ENCODE peak calls at places on chromosome 21, in eight cellular contexts. G, I, R, S, B, N, T and J are unnamed samples.

GRCh38 chr21:41640756-41641509 is 125.9 kb downstream of the RIPK4 start:
- DNase-seq in G (peak; percentile 37), I (no peak), R (peak; percentile 81), S (no peak), B (no peak), N (no peak), T (peak; percentile 81), J (no peak)

GRCh38 chr21:34705032-34705431 is 36.2 kb downstream of the CLIC6 start:
- DNase-seq in G (no peak), I (no peak), R (no peak), S (no peak), B (no peak), N (no peak), T (no peak), J (no peak)

GRCh38 chr21:39523930-39524329 is 72.2 kb downstream of the SH3BGR start:
- DNase-seq in G (no peak), I (no peak), R (no peak), S (no peak), B (no peak), N (no peak), T (no peak), J (no peak)

GRCh38 chr21:42567181-42567560 is 53.5 kb downstream of the SLC37A1 start:
- DNase-seq in G (no peak), I (no peak), R (no peak), S (no peak), B (no peak), N (no peak), T (no peak), J (no peak)

GRCh38 chr21:43190544-43191340 is 21.9 kb downstream of the CRYAA start:
- DNase-seq in G (no peak), I (no peak), R (no peak), S (no peak), B (no peak), N (no peak), T (no peak), J (peak; percentile 34)

GRCh38 chr21:44637018-44637850 is at the start of gene KRTAP10-10:
- DNase-seq in G (no peak), I (no peak), R (no peak), S (no peak), B (no peak), N (no peak), T (no peak), J (peak; percentile 54)

GRCh38 chr21:42155045-42155855 is 63.7 kb upstream of the ABCG1 start:
- DNase-seq in G (no peak), I (no peak), R (no peak), S (no peak), B (no peak), N (no peak), T (no peak), J (no peak)

GRCh38 chr21:34177919-34178567 is 104.7 kb downstream of the MRPS6 start:
- DNase-seq in G (no peak), I (no peak), R (no peak), S (no peak), B (no peak), N (no peak), T (no peak), J (no peak)

GRCh38 chr21:46005481-46005881 is 23.9 kb downstream of the COL6A1 start:
- DNase-seq in G (no peak), I (no peak), R (no peak), S (no peak), B (no peak), N (peak; percentile 8), T (no peak), J (no peak)

GRCh38 chr21:16419188-16419874 is 689.5 kb downstream of the USP25 start:
- DNase-seq in G (peak; percentile 12), I (no peak), R (peak; percentile 11), S (peak; percentile 27), B (no peak), N (no peak), T (peak; percentile 27), J (no peak)

GRCh38 chr21:34857874-34858273 is 189.1 kb downstream of the CLIC6 start:
- DNase-seq in G (no peak), I (no peak), R (no peak), S (no peak), B (no peak), N (no peak), T (no peak), J (no peak)

GRCh38 chr21:42638266-42638863 is 15.1 kb upstream of the PDE9A start:
- DNase-seq in G (no peak), I (no peak), R (no peak), S (no peak), B (no peak), N (no peak), T (no peak), J (no peak)

GRCh38 chr21:43209575-43210453 is 41.0 kb downstream of the CRYAA start:
- DNase-seq in G (no peak), I (no peak), R (no peak), S (no peak), B (no peak), N (no peak), T (peak; percentile 63), J (peak; percentile 41)

GRCh38 chr21:31612889-31613785 is 46.4 kb upstream of the SOD1 start:
- DNase-seq in G (no peak), I (no peak), R (peak; percentile 42), S (no peak), B (no peak), N (no peak), T (peak; percentile 37), J (peak; percentile 56)

GRCh38 chr21:46662765-46663500 is 27.5 kb downstream of the PRMT2 start:
- DNase-seq in G (no peak), I (no peak), R (no peak), S (no peak), B (no peak), N (no peak), T (no peak), J (no peak)

GRCh38 chr21:17512245-17513213 is at the start of gene CXADR:
- DNase-seq in G (peak; percentile 64), I (peak; percentile 70), R (no peak), S (peak; percentile 94), B (peak; percentile 70), N (peak; percentile 59), T (peak; percentile 43), J (peak; percentile 96)

GRCh38 chr21:32298148-32298559 is 501 bp upstream of the MRAP start:
- DNase-seq in G (no peak), I (no peak), R (peak; percentile 19), S (no peak), B (no peak), N (no peak), T (peak; percentile 38), J (no peak)

GRCh38 chr21:17250651-17251294 is 262.1 kb upstream of the CXADR start:
- DNase-seq in G (no peak), I (no peak), R (no peak), S (no peak), B (no peak), N (no peak), T (no peak), J (no peak)

GRCh38 chr21:29376556-29376955 is 77.8 kb downstream of the BACH1 start:
- DNase-seq in G (peak; percentile 15), I (peak; percentile 8), R (peak; percentile 29), S (peak; percentile 42), B (no peak), N (peak; percentile 14), T (peak; percentile 47), J (peak; percentile 60)

GRCh38 chr21:46431884-46432488 is 26.7 kb upstream of the DIP2A start:
- DNase-seq in G (no peak), I (no peak), R (no peak), S (no peak), B (no peak), N (no peak), T (no peak), J (no peak)

GRCh38 chr21:41478319-41479177 is 29.4 kb downstream of the TMPRSS2 start:
- DNase-seq in G (no peak), I (no peak), R (no peak), S (no peak), B (no peak), N (no peak), T (no peak), J (no peak)

GRCh38 chr21:24729568-24729967 is 877.7 kb downstream of the MRPL39 start:
- DNase-seq in G (peak; percentile 5), I (no peak), R (no peak), S (no peak), B (peak; percentile 1), N (no peak), T (no peak), J (no peak)

GRCh38 chr21:32658524-32658923 is 46.3 kb upstream of the CFAP298 start:
- DNase-seq in G (no peak), I (no peak), R (no peak), S (no peak), B (no peak), N (no peak), T (no peak), J (no peak)

GRCh38 chr21:33053986-33054385 is 16.0 kb upstream of the OLIG1 start:
- DNase-seq in G (no peak), I (no peak), R (no peak), S (no peak), B (no peak), N (no peak), T (no peak), J (no peak)

GRCh38 chr21:21396424-21396823 is 398.2 kb downstream of the NCAM2 start:
- DNase-seq in G (no peak), I (no peak), R (no peak), S (no peak), B (no peak), N (no peak), T (no peak), J (no peak)